ENCODE peak calls at places on chromosomes 3 and 15, in ten cellular contexts. T, R, G, W, V, D, L, U, B and A are unnamed samples.

GRCh38 chr3:123471106-123471505 is 22.2 kb upstream of the ADCY5 start:
- DNase-seq in B (no peak), T (no peak), D (no peak), U (no peak), W (no peak), G (no peak), V (no peak), L (no peak), R (no peak), A (no peak)

GRCh38 chr15:60444289-60444912 is 34.5 kb downstream of the ICE2 start:
- DNase-seq in L (no peak), B (no peak), T (peak), V (no peak), U (no peak), D (no peak), W (no peak), G (peak), R (no peak), A (no peak)

GRCh38 chr3:50572801-50573371 is 3.6 kb downstream of the HEMK1 start:
- DNase-seq in B (peak), L (no peak), R (no peak), U (no peak), D (no peak), G (no peak), T (no peak), W (peak), V (no peak), A (no peak)

GRCh38 chr3:64352596-64352989 is 127.3 kb upstream of the PRICKLE2 start:
- DNase-seq in B (no peak), L (no peak), G (no peak), D (no peak), V (no peak), R (no peak), W (no peak), U (no peak), T (no peak), A (no peak)

GRCh38 chr3:46812237-46812791 is 50.9 kb downstream of the MYL3 start:
- DNase-seq in T (peak), L (peak), B (no peak), U (peak), G (peak), D (no peak), V (peak), W (peak), R (peak), A (peak)

GRCh38 chr15:74384566-74385441 is 17.4 kb upstream of the CYP11A1 start:
- DNase-seq in T (no peak), D (no peak), W (peak), R (peak), V (no peak), L (peak), G (no peak), B (peak), U (no peak), A (peak)

GRCh38 chr3:61877359-61877770 is 316.0 kb downstream of the PTPRG start:
- DNase-seq in T (no peak), D (no peak), R (no peak), L (peak), G (no peak), B (peak), W (no peak), U (no peak), V (no peak), A (peak)

GRCh38 chr3:19348929-19349564 is 200.7 kb downstream of the KCNH8 start:
- DNase-seq in D (no peak), L (no peak), B (peak), R (no peak), U (no peak), W (no peak), V (no peak), G (no peak), T (peak), A (peak)

GRCh38 chr3:194998948-194999347 is 272.0 kb downstream of the XXYLT1 start:
- DNase-seq in D (no peak), R (no peak), W (no peak), G (no peak), V (no peak), U (no peak), B (no peak), T (no peak), L (no peak), A (no peak)